ENCODE peak calls at places on chromosomes 3 and 15, in five cellular contexts. R, A, W, Q and L are unnamed samples.

GRCh38 chr3:66428733-66429132 is 72.1 kb downstream of the LRIG1 start:
- DNase-seq in R (peak), A (peak), W (peak), Q (peak), L (no peak)

GRCh38 chr15:89198934-89199333 is 22.4 kb downstream of the RLBP1 start:
- DNase-seq in A (no peak), R (no peak), W (no peak), Q (no peak), L (no peak)

GRCh38 chr3:26145769-26146168 is 355.9 kb downstream of the OXSM start:
- DNase-seq in Q (no peak), A (no peak), R (no peak), W (no peak), L (no peak)

GRCh38 chr3:45915518-45916231 is 27.6 kb upstream of the CXCR6 start:
- DNase-seq in A (no peak), R (no peak), Q (no peak), W (peak), L (peak)

GRCh38 chr3:196800742-196801141 is 61.1 kb downstream of the PAK2 start:
- DNase-seq in R (no peak), W (no peak), Q (no peak), A (no peak), L (no peak)

GRCh38 chr3:14439501-14440167 is 37.2 kb downstream of the SLC6A6 start:
- DNase-seq in A (peak), W (peak), R (peak), Q (peak), L (no peak)

GRCh38 chr15:81813215-81813614 is 232.6 kb downstream of the MEX3B start:
- DNase-seq in R (no peak), Q (no peak), W (no peak), A (no peak), L (no peak)

GRCh38 chr15:41899854-41900442 is 6.1 kb upstream of the SPTBN5 start:
- DNase-seq in W (no peak), Q (no peak), A (no peak), R (no peak), L (no peak)

GRCh38 chr3:11186771-11187170 is 32.5 kb downstream of the HRH1 start:
- DNase-seq in W (peak), A (no peak), Q (no peak), R (no peak), L (no peak)

GRCh38 chr3:98746882-98747281 is 16.3 kb upstream of the ST3GAL6 start:
- DNase-seq in A (no peak), R (no peak), Q (no peak), W (no peak), L (no peak)

GRCh38 chr3:155316450-155316849 is 23.0 kb upstream of the STRIT1 start:
- DNase-seq in Q (no peak), W (no peak), A (no peak), R (no peak), L (no peak)

GRCh38 chr3:189464800-189465199 is 166.4 kb upstream of the TP63 start:
- DNase-seq in W (no peak), R (no peak), A (no peak), Q (no peak), L (no peak)

GRCh38 chr3:196654691-196655090 is 15.2 kb downstream of the NRROS start:
- DNase-seq in A (no peak), W (no peak), Q (no peak), R (no peak), L (no peak)

GRCh38 chr3:192253138-192253537 is 474.2 kb downstream of the FGF12 start:
- DNase-seq in Q (no peak), R (no peak), W (no peak), A (no peak), L (no peak)

GRCh38 chr3:149449799-149450198 is 24.7 kb upstream of the TM4SF4 start:
- DNase-seq in Q (no peak), A (no peak), R (no peak), W (peak), L (no peak)

GRCh38 chr3:150970665-150971327 is 1.7 kb downstream of the CLRN1 start:
- DNase-seq in A (no peak), Q (no peak), R (no peak), W (peak), L (no peak)

GRCh38 chr3:160544837-160545236 is 20.5 kb downstream of the KPNA4 start:
- DNase-seq in A (no peak), R (no peak), Q (no peak), W (no peak), L (no peak)

GRCh38 chr3:15367059-15367458 is 34.7 kb upstream of the SH3BP5 start:
- DNase-seq in Q (no peak), W (peak), A (no peak), R (no peak), L (no peak)

GRCh38 chr3:49868951-49869454 is 703 bp downstream of the CAMKV start:
- DNase-seq in Q (no peak), W (no peak), R (no peak), A (no peak), L (no peak)

GRCh38 chr3:112689989-112690388 is 49.0 kb upstream of the CCDC80 start:
- DNase-seq in W (no peak), Q (no peak), R (no peak), A (no peak), L (no peak)

GRCh38 chr3:44509985-44510360 is 32.5 kb upstream of the ZNF445 start:
- DNase-seq in Q (no peak), A (no peak), R (no peak), W (peak), L (no peak)

GRCh38 chr3:84724877-84725276 is 233.9 kb upstream of the CADM2 start:
- DNase-seq in R (no peak), A (no peak), Q (no peak), W (no peak), L (no peak)

GRCh38 chr15:56824174-56824573 is 90.9 kb upstream of the ZNF280D start:
- DNase-seq in R (no peak), A (no peak), Q (no peak), W (no peak), L (no peak)

GRCh38 chr3:115698851-115699535 is 75.7 kb downstream of the GAP43 start:
- DNase-seq in A (no peak), W (peak), R (no peak), Q (no peak), L (no peak)

GRCh38 chr3:71111784-71112440 is 471.6 kb downstream of the FOXP1 start:
- DNase-seq in Q (no peak), R (no peak), W (peak), A (no peak), L (no peak)

GRCh38 chr3:183515968-183516851 is 39.3 kb downstream of the KLHL6 start:
- DNase-seq in A (no peak), R (no peak), W (no peak), Q (no peak), L (no peak)

GRCh38 chr3:59422312-59422711 is 372.5 kb upstream of the CFAP20DC start:
- DNase-seq in A (no peak), Q (no peak), R (no peak), W (peak), L (no peak)

GRCh38 chr15:70976856-70977255 is 84.2 kb downstream of the LRRC49 start:
- DNase-seq in R (no peak), W (peak), A (no peak), Q (no peak), L (no peak)

GRCh38 chr15:52006702-52007340 is 12.2 kb upstream of the MAPK6 start:
- DNase-seq in R (no peak), Q (no peak), A (no peak), W (no peak), L (no peak)

GRCh38 chr3:98763814-98764691 is 913 bp downstream of the ST3GAL6 start:
- DNase-seq in A (no peak), R (no peak), Q (no peak), W (no peak), L (no peak)

GRCh38 chr3:126432901-126433480 is 38.3 kb downstream of the CFAP100 start:
- DNase-seq in A (no peak), Q (no peak), R (no peak), W (no peak), L (no peak)

GRCh38 chr15:69297642-69298353 is 914 bp upstream of the PAQR5 start:
- DNase-seq in A (no peak), R (no peak), W (no peak), Q (no peak), L (no peak)

GRCh38 chr15:98865397-98866339 is 141.9 kb downstream of the PGPEP1L start:
- DNase-seq in A (peak), R (peak), Q (peak), W (peak), L (peak)

GRCh38 chr3:160183375-160184076 is 41.7 kb upstream of the C3orf80 start:
- DNase-seq in R (no peak), W (peak), Q (no peak), A (no peak), L (no peak)

GRCh38 chr15:90062023-90062728 is 40.1 kb downstream of the IDH2 start:
- DNase-seq in Q (no peak), R (peak), W (no peak), A (peak), L (no peak)

GRCh38 chr3:49519266-49519665 is 35.0 kb upstream of the BSN start:
- DNase-seq in R (no peak), W (no peak), A (no peak), Q (no peak), L (no peak)

GRCh38 chr3:122387709-122388108 is 3.7 kb downstream of the FAM162A start:
- DNase-seq in A (no peak), R (no peak), Q (no peak), W (no peak), L (no peak)

GRCh38 chr3:122383915-122384697 is at the start of gene FAM162A:
- DNase-seq in A (peak), W (peak), R (peak), Q (peak), L (peak)

GRCh38 chr3:122377975-122378374 is 5.1 kb downstream of the MIX23 start:
- DNase-seq in A (no peak), W (no peak), R (no peak), Q (no peak), L (no peak)

GRCh38 chr3:122382888-122383666 is at the start of gene MIX23:
- DNase-seq in R (peak), A (peak), Q (peak), W (peak), L (peak)
- TF ChIP-seq POLR2A in R (no peak), A (peak), Q (peak), W (peak), L (peak)

GRCh38 chr15:74603026-74603788 is 12.4 kb upstream of the CLK3 start:
- DNase-seq in R (no peak), W (no peak), A (no peak), Q (no peak), L (no peak)

GRCh38 chr15:74604983-74605809 is 10.4 kb upstream of the CLK3 start:
- DNase-seq in A (no peak), Q (no peak), R (no peak), W (no peak), L (no peak)

GRCh38 chr15:74608776-74609175 is 6.9 kb upstream of the CLK3 start:
- DNase-seq in R (no peak), A (no peak), W (no peak), Q (no peak), L (no peak)

GRCh38 chr15:74605810-74606179 is 9.8 kb upstream of the CLK3 start:
- DNase-seq in A (no peak), R (no peak), Q (no peak), W (no peak), L (no peak)

DNA sequence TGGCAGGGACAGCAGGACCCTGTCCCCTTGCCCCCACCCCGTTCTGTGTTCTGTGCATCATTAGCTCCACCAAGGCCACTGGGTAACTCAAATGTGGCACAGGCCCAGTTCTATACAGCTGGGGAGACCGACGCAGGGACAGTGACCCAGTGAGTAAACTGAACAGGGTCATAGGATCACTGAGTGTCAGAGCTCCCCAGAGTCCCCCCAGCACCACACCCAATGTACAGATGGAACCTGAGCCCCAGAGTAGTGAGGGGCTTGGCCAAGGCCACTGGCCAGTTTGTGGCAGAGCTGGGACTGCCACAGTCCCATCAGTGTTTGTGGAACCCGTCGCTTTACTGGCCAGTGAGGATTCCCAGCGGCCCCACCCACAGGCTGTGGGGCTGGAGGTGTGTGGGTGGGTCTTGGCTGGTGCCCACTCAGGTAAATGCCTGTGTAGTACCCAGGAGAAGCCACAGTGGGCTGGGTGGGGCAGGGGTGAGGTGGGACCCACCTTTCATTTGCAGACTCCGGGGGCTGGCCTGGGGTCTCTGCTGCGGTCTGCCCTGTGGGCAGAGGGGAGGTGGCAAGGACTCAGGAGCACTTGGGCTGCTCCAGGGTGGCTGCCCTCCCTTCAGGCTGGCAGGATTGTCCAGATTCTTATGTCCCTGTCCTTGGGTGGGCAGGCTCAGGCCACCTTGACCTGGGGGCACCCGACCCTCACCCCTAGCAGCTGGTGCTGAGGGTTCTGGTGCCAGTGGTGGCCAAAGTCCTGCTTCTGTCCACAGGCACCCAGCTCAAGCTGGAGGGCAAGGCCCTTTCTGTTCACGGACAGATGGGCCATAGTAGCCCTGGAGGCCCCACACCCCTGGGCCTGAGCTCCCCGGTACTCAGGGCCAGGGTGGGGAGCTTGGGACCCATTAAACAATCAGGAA is 11.6 kb upstream of the CLK3 start:
- DNase-seq in R (no peak), A (no peak), Q (no peak), W (no peak), L (no peak)
- TF ChIP-seq POLR2A in R (no peak), A (no peak), Q (no peak), W (no peak), L (no peak)

GRCh38 chr3:55929154-55929869 is 442.2 kb upstream of the WNT5A start:
- DNase-seq in Q (no peak), R (no peak), W (no peak), A (no peak), L (no peak)

GRCh38 chr3:55939287-55939686 is 452.2 kb upstream of the WNT5A start:
- DNase-seq in Q (no peak), A (no peak), W (no peak), R (no peak), L (no peak)

GRCh38 chr3:55936549-55937052 is 449.5 kb upstream of the WNT5A start:
- DNase-seq in A (no peak), W (no peak), Q (no peak), R (no peak), L (no peak)

GRCh38 chr3:55937301-55937700 is 450.2 kb upstream of the WNT5A start:
- DNase-seq in R (no peak), W (no peak), A (no peak), Q (no peak), L (no peak)

DNA sequence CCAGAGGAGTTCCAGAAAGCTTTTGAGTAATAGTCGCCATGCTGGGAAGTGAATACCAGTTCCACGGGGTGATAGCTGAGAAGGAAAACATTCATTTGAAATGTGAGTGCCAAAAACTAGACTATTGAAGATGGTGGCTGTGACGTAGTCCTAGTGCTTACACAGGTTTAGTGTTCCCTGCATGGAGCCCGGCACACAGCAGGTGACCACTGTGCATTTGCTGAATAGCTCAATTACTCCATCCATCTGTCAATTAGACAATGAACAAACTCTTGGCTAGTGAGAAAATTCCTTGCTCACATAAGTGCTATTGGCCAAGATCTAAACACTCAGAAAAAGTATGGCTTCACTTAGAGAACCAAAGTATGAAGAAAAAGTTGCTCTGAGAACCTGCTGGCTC is 448.1 kb upstream of the WNT5A start:
- DNase-seq in A (no peak), R (no peak), Q (no peak), W (no peak), L (no peak)
- TF ChIP-seq POLR2A in A (no peak), R (no peak), Q (no peak), W (no peak), L (no peak)

DNA sequence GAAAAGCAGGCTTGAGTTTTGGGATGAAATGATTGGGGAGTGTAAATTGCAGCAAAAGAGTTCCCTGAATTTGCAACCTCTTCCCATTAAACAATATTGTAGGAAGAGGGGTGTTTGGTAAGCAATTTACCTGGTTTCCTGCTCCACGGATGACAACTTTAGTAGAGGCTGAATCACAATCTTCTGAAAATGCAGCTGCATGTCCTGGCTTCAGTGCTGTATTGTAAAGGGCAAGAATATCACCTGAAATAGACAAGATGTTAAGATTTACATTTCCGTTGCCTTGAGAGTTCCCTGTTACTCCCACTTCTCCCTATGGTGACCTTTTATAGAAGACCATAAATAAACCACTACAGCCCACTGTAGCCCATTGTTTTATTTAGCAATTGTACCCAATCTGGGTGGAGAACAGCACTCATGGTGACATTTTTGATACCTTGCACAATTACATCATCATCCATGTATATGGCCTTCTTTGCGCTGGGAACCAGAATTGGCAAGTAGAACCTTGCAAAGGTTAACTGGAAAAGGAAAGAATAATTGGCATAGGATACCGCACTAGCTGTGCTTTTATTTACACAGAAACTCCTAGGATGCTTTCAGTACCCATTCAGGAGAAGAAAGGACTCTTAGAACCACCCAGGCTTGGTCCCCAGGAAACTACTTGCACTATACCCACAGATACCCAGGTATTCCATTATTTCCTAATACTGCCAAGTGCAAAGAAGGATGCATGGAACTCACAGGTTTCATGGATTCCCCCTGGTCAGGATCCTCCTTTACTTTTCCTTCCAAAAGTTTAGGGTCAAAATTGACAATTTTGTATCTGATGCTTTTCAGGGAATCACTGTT is 9.6 kb downstream of the GLT8D1 start:
- DNase-seq in A (no peak), Q (no peak), R (no peak), W (no peak), L (no peak)
- TF ChIP-seq POLR2A in A (no peak), Q (no peak), R (no peak), W (peak), L (no peak)